ENCODE peak calls at places on chromosomes 5 and 9, in five cellular contexts. Y is neural progenitor cell, Z is PC-3, D is fibroblast of lung, Q is HCT116. G is an unnamed sample.

GRCh38 chr9:122374885-122375420 is 4.1 kb downstream of the PTGS1 start:
- DNase-seq in D (peak; percentile 75), Y (peak; percentile 51), Q (no peak), Z (no peak), G (peak; percentile 98)

GRCh38 chr9:91334053-91334452 is 27.7 kb downstream of the AUH start:
- DNase-seq in Q (no peak), Y (no peak), Z (no peak), D (no peak), G (no peak)

GRCh38 chr9:132486706-132487350 is 76.8 kb downstream of the CFAP77 start:
- DNase-seq in Y (no peak), Q (no peak), Z (no peak), D (no peak), G (peak; percentile 58)

GRCh38 chr5:76715484-76715733 is 517 bp upstream of the F2R start:
- DNase-seq in Z (no peak), Q (no peak), D (no peak), Y (no peak), G (no peak)

GRCh38 chr9:20199111-20199510 is 410.3 kb upstream of the SLC24A2 start:
- DNase-seq in D (no peak), Y (no peak), Z (no peak), Q (no peak), G (no peak)

GRCh38 chr5:143536364-143536763 is 132.9 kb upstream of the NR3C1 start:
- DNase-seq in D (peak; percentile 96), Z (peak; percentile 88), Q (peak; percentile 37), Y (no peak), G (peak; percentile 89)

GRCh38 chr9:121321039-121321503 is 49.0 kb downstream of the STOM start:
- DNase-seq in Z (no peak), Y (no peak), D (peak; percentile 46), Q (no peak), G (no peak)

GRCh38 chr5:83551826-83552225 is 80.3 kb downstream of the VCAN start:
- DNase-seq in Z (peak; percentile 37), Q (no peak), D (peak; percentile 91), Y (no peak), G (no peak)

GRCh38 chr5:102794047-102794446 is 38.9 kb downstream of the PAM start:
- DNase-seq in Q (no peak), Y (no peak), D (no peak), Z (no peak), G (no peak)

GRCh38 chr5:117889592-117889991 is 1098.8 kb downstream of the DTWD2 start:
- DNase-seq in Z (no peak), Q (no peak), Y (no peak), D (peak; percentile 47), G (no peak)

GRCh38 chr5:39376293-39376714 is 12.0 kb upstream of the C9 start:
- DNase-seq in D (peak; percentile 65), Q (peak; percentile 22), Z (peak; percentile 94), Y (peak; percentile 72), G (no peak)

GRCh38 chr5:45772402-45772801 is 76.2 kb upstream of the HCN1 start:
- DNase-seq in Q (no peak), Z (no peak), Y (no peak), D (no peak), G (no peak)

GRCh38 chr9:18638448-18639249 is 164.7 kb downstream of the ADAMTSL1 start:
- DNase-seq in D (peak; percentile 83), Y (no peak), Q (no peak), Z (peak; percentile 22), G (peak; percentile 11)

GRCh38 chr5:14327624-14328023 is 184.5 kb downstream of the TRIO start:
- DNase-seq in Z (no peak), Y (no peak), Q (no peak), D (no peak), G (no peak)

GRCh38 chr5:140038373-140038957 is 4.6 kb downstream of the NRG2 start:
- DNase-seq in Z (no peak), Q (no peak), Y (peak; percentile 83), D (peak; percentile 50), G (peak; percentile 86)
- H3K4me2 ChIP-seq in Z (peak overlapping the region; percentile 70), Q (peak overlapping the region; percentile 12), Y (peak overlapping the region; percentile 65), D (peak overlapping the region; percentile 89), G (peak overlapping the region; percentile 91)

DNA sequence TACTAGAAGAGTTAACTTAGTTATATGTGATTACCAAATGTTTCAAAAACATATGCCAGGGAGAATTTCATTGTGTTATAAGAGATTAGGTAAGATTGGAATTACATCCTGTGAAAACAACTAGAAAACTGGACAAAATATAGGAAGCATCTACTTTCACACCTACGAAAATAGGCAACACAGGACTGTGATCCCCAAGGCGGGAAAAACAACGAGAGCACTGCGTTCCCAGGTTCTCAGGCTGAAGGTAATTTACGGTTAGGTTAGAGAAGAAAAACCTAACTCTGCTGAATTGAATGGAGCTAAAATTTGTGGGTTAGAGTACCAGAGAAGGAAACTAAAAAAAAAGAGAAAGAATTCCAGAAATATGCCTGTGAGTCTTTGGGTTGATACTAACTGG is 28.4 kb downstream of the ACOT12 start:
- DNase-seq in D (no peak), Y (no peak), Q (no peak), Z (no peak), G (no peak)
- H3K4me2 ChIP-seq in D (no peak overlapping the region), Y (no peak overlapping the region), Q (no peak overlapping the region), Z (no peak overlapping the region), G (no peak overlapping the region)

GRCh38 chr5:34035732-34036131 is 7.3 kb downstream of the C1QTNF3 start:
- DNase-seq in Q (no peak), D (no peak), Y (no peak), Z (no peak), G (no peak)
- H3K4me2 ChIP-seq in Q (no peak overlapping the region), D (no peak overlapping the region), Y (no peak overlapping the region), Z (no peak overlapping the region), G (no peak overlapping the region)

GRCh38 chr5:79172269-79172668 is 60.7 kb downstream of the BHMT start:
- DNase-seq in Y (peak; percentile 5), Q (no peak), D (no peak), Z (no peak), G (no peak)
- H3K4me2 ChIP-seq in Y (no peak overlapping the region), Q (no peak overlapping the region), D (no peak overlapping the region), Z (no peak overlapping the region), G (no peak overlapping the region)

GRCh38 chr9:89442501-89442978 is 55.4 kb downstream of the SEMA4D start:
- DNase-seq in D (no peak), Z (no peak), Q (no peak), Y (no peak), G (peak; percentile 58)

GRCh38 chr9:89440951-89441654 is 56.8 kb downstream of the SEMA4D start:
- DNase-seq in Y (no peak), Z (no peak), Q (no peak), D (no peak), G (no peak)

GRCh38 chr9:89440548-89440947 is 57.4 kb downstream of the SEMA4D start:
- DNase-seq in Z (no peak), Y (no peak), Q (no peak), D (no peak), G (no peak)

GRCh38 chr9:89442016-89442415 is 55.9 kb downstream of the SEMA4D start:
- DNase-seq in Q (no peak), Y (no peak), D (no peak), Z (no peak), G (peak; percentile 41)

DNA sequence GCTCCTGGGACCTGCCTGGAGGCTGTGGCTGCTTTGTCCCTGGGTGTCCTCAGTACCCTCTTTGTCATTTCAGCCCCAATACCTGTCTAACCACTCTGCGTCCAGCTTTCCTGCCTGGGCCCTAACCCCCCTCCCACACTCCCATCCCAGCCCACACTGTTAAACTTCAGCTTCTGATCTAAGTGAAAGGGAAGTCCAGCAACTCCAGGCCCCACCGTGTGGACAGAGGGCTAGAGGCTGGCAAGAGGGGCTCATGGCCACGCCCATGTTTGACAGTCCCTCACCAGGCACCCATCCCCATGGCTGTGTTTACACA is 56.3 kb downstream of the SEMA4D start:
- DNase-seq in Q (no peak), Y (no peak), Z (no peak), D (no peak), G (peak; percentile 71)
- H3K4me2 ChIP-seq in Q (no peak overlapping the region), Y (no peak overlapping the region), Z (no peak overlapping the region), D (no peak overlapping the region), G (no peak overlapping the region)

GRCh38 chr5:95610546-95610945 is 9.3 kb upstream of the GPR150 start:
- DNase-seq in Y (no peak), D (no peak), Q (no peak), Z (no peak), G (no peak)

GRCh38 chr5:95611396-95611795 is 8.5 kb upstream of the GPR150 start:
- DNase-seq in Q (no peak), Z (no peak), Y (no peak), D (no peak), G (no peak)

GRCh38 chr5:95613514-95613913 is 6.4 kb upstream of the GPR150 start:
- DNase-seq in Z (no peak), Y (no peak), D (no peak), Q (no peak), G (no peak)

GRCh38 chr5:95606419-95606818 is 13.5 kb upstream of the GPR150 start:
- DNase-seq in D (no peak), Y (no peak), Q (no peak), Z (no peak), G (no peak)

DNA sequence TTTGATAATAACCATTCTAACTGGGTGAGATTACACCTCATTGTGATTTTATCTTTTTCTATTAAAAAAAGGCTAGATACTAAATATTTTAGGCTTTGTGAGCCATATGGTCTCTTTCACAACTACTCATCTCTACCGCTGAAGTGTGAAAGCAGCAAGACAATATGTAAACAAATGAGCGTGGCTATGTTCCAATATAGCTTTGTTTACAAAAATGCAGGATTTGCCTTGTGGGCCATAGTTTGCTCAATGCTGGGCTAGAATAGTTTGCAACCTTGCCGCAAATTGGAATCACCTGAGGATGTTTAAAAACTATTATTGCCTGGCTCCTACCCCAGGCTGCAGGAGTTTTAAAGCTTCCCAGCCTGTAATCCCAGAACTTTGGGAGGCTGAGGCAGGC is 10.2 kb upstream of the GPR150 start:
- DNase-seq in Z (no peak), D (peak; percentile 27), Y (no peak), Q (no peak), G (no peak)
- H3K4me2 ChIP-seq in Z (no peak overlapping the region), D (no peak overlapping the region), Y (no peak overlapping the region), Q (no peak overlapping the region), G (no peak overlapping the region)

DNA sequence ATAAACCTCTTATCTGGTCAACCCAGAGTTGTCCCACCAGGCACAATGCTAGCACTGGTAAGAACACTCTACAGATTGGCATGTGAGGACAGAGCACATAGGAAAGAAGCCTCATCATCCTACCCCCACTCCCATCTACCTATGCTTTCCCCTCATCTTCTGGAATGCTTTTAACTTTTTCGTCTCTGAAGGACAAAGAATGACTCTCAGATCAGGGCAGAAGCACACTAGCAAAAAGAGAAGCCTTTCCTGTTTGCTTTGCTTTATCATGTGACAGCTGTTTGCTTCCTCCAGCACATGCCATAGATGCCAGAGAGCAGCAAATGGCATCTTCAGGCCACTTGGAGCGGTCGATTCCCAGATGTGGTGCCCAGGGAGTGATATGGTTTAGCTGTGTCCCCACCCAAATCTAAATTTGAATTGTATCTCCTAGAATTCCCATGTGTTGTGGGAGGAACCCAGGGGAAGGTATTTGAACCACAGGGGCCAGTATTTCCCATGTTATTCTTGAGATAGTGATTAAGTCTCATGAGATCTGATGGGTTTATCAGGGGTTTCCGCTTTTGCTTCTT is 294.8 kb downstream of the GADD45G start:
- DNase-seq in Z (no peak), Y (no peak), D (no peak), Q (no peak), G (no peak)
- H3K4me2 ChIP-seq in Z (no peak overlapping the region), Y (no peak overlapping the region), D (no peak overlapping the region), Q (no peak overlapping the region), G (no peak overlapping the region)

G was measured in osteoblast.